ENCODE peak calls at places on chromosomes 3 and 15, in nine cellular contexts. One of them, this sample, is unnamed.

GRCh38 chr3:59759298-59760169 is 709.7 kb upstream of the CFAP20DC start:
- DNase-seq in AG09309: no peak
- DNase-seq in progenitor cell of endocrine pancreas: no peak
- DNase-seq in colonic mucosa: no peak
- DNase-seq in lower lobe of right lung: no peak
- DNase-seq in coronary artery: no peak
- DNase-seq in tibial artery: peak
- DNase-seq in breast epithelium: peak
- DNase-seq in endothelial cell: no peak
- DNase-seq in this sample: no peak

GRCh38 chr3:81291586-81291985 is 469.9 kb downstream of the GBE1 start:
- DNase-seq in AG09309: no peak
- DNase-seq in progenitor cell of endocrine pancreas: no peak
- DNase-seq in endothelial cell: no peak
- DNase-seq in coronary artery: no peak
- DNase-seq in breast epithelium: no peak
- DNase-seq in tibial artery: no peak
- DNase-seq in lower lobe of right lung: no peak
- DNase-seq in colonic mucosa: no peak
- DNase-seq in this sample: no peak

GRCh38 chr3:4804161-4805058 is 174.8 kb upstream of the BHLHE40 start:
- DNase-seq in tibial artery: no peak
- DNase-seq in lower lobe of right lung: no peak
- DNase-seq in colonic mucosa: no peak
- DNase-seq in progenitor cell of endocrine pancreas: no peak
- DNase-seq in endothelial cell: no peak
- DNase-seq in AG09309: no peak
- DNase-seq in coronary artery: no peak
- DNase-seq in breast epithelium: no peak
- DNase-seq in this sample: no peak

GRCh38 chr3:77338195-77338594 is 298.3 kb downstream of the ROBO2 start:
- DNase-seq in progenitor cell of endocrine pancreas: no peak
- DNase-seq in endothelial cell: no peak
- DNase-seq in lower lobe of right lung: no peak
- DNase-seq in tibial artery: no peak
- DNase-seq in coronary artery: no peak
- DNase-seq in AG09309: no peak
- DNase-seq in colonic mucosa: no peak
- DNase-seq in breast epithelium: no peak
- DNase-seq in this sample: no peak

GRCh38 chr3:171258316-171258715 is 201.9 kb downstream of the TNIK start:
- DNase-seq in endothelial cell: no peak
- DNase-seq in lower lobe of right lung: no peak
- DNase-seq in colonic mucosa: no peak
- DNase-seq in AG09309: no peak
- DNase-seq in breast epithelium: no peak
- DNase-seq in coronary artery: no peak
- DNase-seq in progenitor cell of endocrine pancreas: no peak
- DNase-seq in tibial artery: no peak
- DNase-seq in this sample: no peak

GRCh38 chr15:52076889-52077781 is 35.4 kb downstream of the BCL2L10 start:
- DNase-seq in AG09309: no peak
- DNase-seq in coronary artery: no peak
- DNase-seq in colonic mucosa: peak
- DNase-seq in lower lobe of right lung: no peak
- DNase-seq in progenitor cell of endocrine pancreas: no peak
- DNase-seq in endothelial cell: no peak
- DNase-seq in tibial artery: no peak
- DNase-seq in breast epithelium: no peak
- DNase-seq in this sample: no peak

GRCh38 chr3:48543271-48543866 is 13.2 kb downstream of the PFKFB4 start:
- DNase-seq in coronary artery: no peak
- DNase-seq in breast epithelium: peak
- DNase-seq in AG09309: no peak
- DNase-seq in endothelial cell: no peak
- DNase-seq in colonic mucosa: no peak
- DNase-seq in tibial artery: peak
- DNase-seq in lower lobe of right lung: peak
- DNase-seq in progenitor cell of endocrine pancreas: no peak
- DNase-seq in this sample: no peak

GRCh38 chr3:159884661-159885402 is 103.8 kb upstream of the IL12A start:
- DNase-seq in breast epithelium: no peak
- DNase-seq in coronary artery: no peak
- DNase-seq in colonic mucosa: no peak
- DNase-seq in progenitor cell of endocrine pancreas: no peak
- DNase-seq in endothelial cell: no peak
- DNase-seq in lower lobe of right lung: no peak
- DNase-seq in tibial artery: no peak
- DNase-seq in AG09309: no peak
- DNase-seq in this sample: no peak

GRCh38 chr15:29554531-29554930 is 267.7 kb downstream of the TJP1 start:
- DNase-seq in coronary artery: no peak
- DNase-seq in progenitor cell of endocrine pancreas: no peak
- DNase-seq in lower lobe of right lung: no peak
- DNase-seq in AG09309: no peak
- DNase-seq in endothelial cell: no peak
- DNase-seq in breast epithelium: no peak
- DNase-seq in colonic mucosa: no peak
- DNase-seq in tibial artery: no peak
- DNase-seq in this sample: no peak

GRCh38 chr3:55857635-55858034 is 370.5 kb upstream of the WNT5A start:
- DNase-seq in coronary artery: no peak
- DNase-seq in tibial artery: no peak
- DNase-seq in breast epithelium: no peak
- DNase-seq in lower lobe of right lung: no peak
- DNase-seq in endothelial cell: no peak
- DNase-seq in progenitor cell of endocrine pancreas: no peak
- DNase-seq in AG09309: no peak
- DNase-seq in colonic mucosa: no peak
- DNase-seq in this sample: no peak

GRCh38 chr3:10344147-10344943 is 23.4 kb upstream of the SEC13 start:
- DNase-seq in colonic mucosa: peak
- DNase-seq in tibial artery: no peak
- DNase-seq in progenitor cell of endocrine pancreas: peak
- DNase-seq in AG09309: no peak
- DNase-seq in lower lobe of right lung: no peak
- DNase-seq in breast epithelium: peak
- DNase-seq in coronary artery: no peak
- DNase-seq in endothelial cell: peak
- DNase-seq in this sample: no peak

GRCh38 chr15:61746589-61746988 is 313.7 kb downstream of the VPS13C start:
- DNase-seq in AG09309: no peak
- DNase-seq in lower lobe of right lung: no peak
- DNase-seq in tibial artery: no peak
- DNase-seq in coronary artery: no peak
- DNase-seq in endothelial cell: no peak
- DNase-seq in progenitor cell of endocrine pancreas: no peak
- DNase-seq in colonic mucosa: no peak
- DNase-seq in breast epithelium: no peak
- DNase-seq in this sample: no peak

GRCh38 chr15:61736792-61737191 is 323.5 kb downstream of the VPS13C start:
- DNase-seq in endothelial cell: no peak
- DNase-seq in progenitor cell of endocrine pancreas: no peak
- DNase-seq in coronary artery: no peak
- DNase-seq in AG09309: no peak
- DNase-seq in tibial artery: no peak
- DNase-seq in colonic mucosa: no peak
- DNase-seq in lower lobe of right lung: no peak
- DNase-seq in breast epithelium: no peak
- DNase-seq in this sample: no peak

GRCh38 chr15:61743352-61743909 is 316.8 kb downstream of the VPS13C start:
- DNase-seq in colonic mucosa: peak
- DNase-seq in lower lobe of right lung: no peak
- DNase-seq in tibial artery: no peak
- DNase-seq in coronary artery: no peak
- DNase-seq in progenitor cell of endocrine pancreas: no peak
- DNase-seq in endothelial cell: no peak
- DNase-seq in breast epithelium: peak
- DNase-seq in AG09309: no peak
- DNase-seq in this sample: no peak

GRCh38 chr15:61748529-61748928 is 311.7 kb downstream of the VPS13C start:
- DNase-seq in lower lobe of right lung: no peak
- DNase-seq in tibial artery: no peak
- DNase-seq in breast epithelium: no peak
- DNase-seq in colonic mucosa: no peak
- DNase-seq in progenitor cell of endocrine pancreas: no peak
- DNase-seq in AG09309: no peak
- DNase-seq in endothelial cell: no peak
- DNase-seq in coronary artery: no peak
- DNase-seq in this sample: no peak

GRCh38 chr15:61742591-61742990 is 317.7 kb downstream of the VPS13C start:
- DNase-seq in breast epithelium: no peak
- DNase-seq in coronary artery: no peak
- DNase-seq in lower lobe of right lung: no peak
- DNase-seq in progenitor cell of endocrine pancreas: no peak
- DNase-seq in tibial artery: no peak
- DNase-seq in AG09309: no peak
- DNase-seq in colonic mucosa: no peak
- DNase-seq in endothelial cell: no peak
- DNase-seq in this sample: no peak
- TF ChIP-seq CTCF in breast epithelium: no peak
- TF ChIP-seq CTCF in coronary artery: no peak
- TF ChIP-seq CTCF in lower lobe of right lung: no peak
- TF ChIP-seq CTCF in progenitor cell of endocrine pancreas: no peak
- TF ChIP-seq CTCF in tibial artery: no peak
- TF ChIP-seq CTCF in AG09309: no peak
- TF ChIP-seq CTCF in colonic mucosa: no peak
- TF ChIP-seq CTCF in endothelial cell: no peak
- TF ChIP-seq CTCF in this sample: no peak

GRCh38 chr3:47002490-47003410 is 23.3 kb downstream of the NBEAL2 start:
- DNase-seq in progenitor cell of endocrine pancreas: no peak
- DNase-seq in colonic mucosa: no peak
- DNase-seq in endothelial cell: no peak
- DNase-seq in breast epithelium: no peak
- DNase-seq in coronary artery: no peak
- DNase-seq in AG09309: no peak
- DNase-seq in lower lobe of right lung: no peak
- DNase-seq in tibial artery: no peak
- DNase-seq in this sample: no peak
- TF ChIP-seq CTCF in progenitor cell of endocrine pancreas: no peak
- TF ChIP-seq CTCF in colonic mucosa: no peak
- TF ChIP-seq CTCF in endothelial cell: no peak
- TF ChIP-seq CTCF in breast epithelium: no peak
- TF ChIP-seq CTCF in coronary artery: no peak
- TF ChIP-seq CTCF in AG09309: no peak
- TF ChIP-seq CTCF in lower lobe of right lung: peak
- TF ChIP-seq CTCF in tibial artery: no peak
- TF ChIP-seq CTCF in this sample: no peak

GRCh38 chr3:107269081-107269480 is 108.2 kb upstream of the CCDC54 start:
- DNase-seq in colonic mucosa: no peak
- DNase-seq in lower lobe of right lung: no peak
- DNase-seq in AG09309: no peak
- DNase-seq in endothelial cell: no peak
- DNase-seq in breast epithelium: no peak
- DNase-seq in progenitor cell of endocrine pancreas: no peak
- DNase-seq in coronary artery: no peak
- DNase-seq in tibial artery: no peak
- DNase-seq in this sample: no peak

GRCh38 chr3:107268461-107268860 is 108.8 kb upstream of the CCDC54 start:
- DNase-seq in tibial artery: no peak
- DNase-seq in breast epithelium: no peak
- DNase-seq in endothelial cell: no peak
- DNase-seq in progenitor cell of endocrine pancreas: no peak
- DNase-seq in coronary artery: no peak
- DNase-seq in colonic mucosa: no peak
- DNase-seq in lower lobe of right lung: no peak
- DNase-seq in AG09309: no peak
- DNase-seq in this sample: no peak

GRCh38 chr3:107272471-107272870 is 104.8 kb upstream of the CCDC54 start:
- DNase-seq in colonic mucosa: no peak
- DNase-seq in breast epithelium: no peak
- DNase-seq in lower lobe of right lung: no peak
- DNase-seq in endothelial cell: no peak
- DNase-seq in progenitor cell of endocrine pancreas: no peak
- DNase-seq in AG09309: no peak
- DNase-seq in coronary artery: no peak
- DNase-seq in tibial artery: no peak
- DNase-seq in this sample: no peak

GRCh38 chr3:107271787-107272387 is 105.4 kb upstream of the CCDC54 start:
- DNase-seq in breast epithelium: no peak
- DNase-seq in coronary artery: no peak
- DNase-seq in lower lobe of right lung: no peak
- DNase-seq in endothelial cell: no peak
- DNase-seq in progenitor cell of endocrine pancreas: no peak
- DNase-seq in colonic mucosa: no peak
- DNase-seq in tibial artery: no peak
- DNase-seq in AG09309: peak
- DNase-seq in this sample: peak

GRCh38 chr3:107272885-107273284 is 104.4 kb upstream of the CCDC54 start:
- DNase-seq in colonic mucosa: no peak
- DNase-seq in progenitor cell of endocrine pancreas: no peak
- DNase-seq in tibial artery: no peak
- DNase-seq in endothelial cell: no peak
- DNase-seq in coronary artery: no peak
- DNase-seq in lower lobe of right lung: no peak
- DNase-seq in breast epithelium: no peak
- DNase-seq in AG09309: no peak
- DNase-seq in this sample: no peak
- TF ChIP-seq CTCF in colonic mucosa: no peak
- TF ChIP-seq CTCF in progenitor cell of endocrine pancreas: no peak
- TF ChIP-seq CTCF in tibial artery: no peak
- TF ChIP-seq CTCF in endothelial cell: no peak
- TF ChIP-seq CTCF in coronary artery: no peak
- TF ChIP-seq CTCF in lower lobe of right lung: no peak
- TF ChIP-seq CTCF in breast epithelium: no peak
- TF ChIP-seq CTCF in AG09309: peak
- TF ChIP-seq CTCF in this sample: no peak

DNA sequence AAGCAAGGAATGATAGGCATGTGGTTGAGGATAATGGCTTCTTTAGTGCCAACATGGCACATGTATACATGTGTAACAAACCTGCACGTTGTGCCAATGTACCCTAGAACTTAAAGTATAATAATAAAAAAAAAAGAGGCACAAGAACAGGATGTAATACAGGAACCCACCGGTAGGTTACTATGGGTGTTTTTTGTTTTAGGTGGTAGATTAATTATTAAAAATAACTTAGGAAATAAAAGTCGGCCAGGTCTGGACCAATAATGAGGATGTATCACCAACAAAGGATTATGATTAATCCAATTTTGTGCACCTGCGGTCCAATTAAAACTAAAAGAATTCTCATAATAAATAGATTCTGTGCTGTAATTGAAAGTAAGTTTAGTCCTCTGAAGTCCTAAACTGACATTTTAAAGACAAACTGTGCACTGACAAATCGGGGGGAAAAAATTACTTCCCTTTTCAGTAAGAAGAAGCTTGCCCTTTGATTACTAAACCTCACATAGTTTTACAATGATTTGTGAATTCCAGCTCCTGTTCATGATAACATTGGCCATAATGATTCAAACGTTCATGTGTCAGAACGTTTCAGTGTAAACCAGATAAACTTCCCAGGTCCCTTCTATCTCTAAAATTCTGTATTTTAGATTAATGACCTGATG is 62.2 kb downstream of the CASR start:
- DNase-seq in breast epithelium: no peak
- DNase-seq in colonic mucosa: no peak
- DNase-seq in progenitor cell of endocrine pancreas: no peak
- DNase-seq in coronary artery: no peak
- DNase-seq in lower lobe of right lung: no peak
- DNase-seq in AG09309: peak
- DNase-seq in endothelial cell: no peak
- DNase-seq in tibial artery: no peak
- DNase-seq in this sample: no peak
- TF ChIP-seq CTCF in breast epithelium: no peak
- TF ChIP-seq CTCF in colonic mucosa: no peak
- TF ChIP-seq CTCF in progenitor cell of endocrine pancreas: no peak
- TF ChIP-seq CTCF in coronary artery: no peak
- TF ChIP-seq CTCF in lower lobe of right lung: no peak
- TF ChIP-seq CTCF in AG09309: peak
- TF ChIP-seq CTCF in endothelial cell: peak
- TF ChIP-seq CTCF in tibial artery: no peak
- TF ChIP-seq CTCF in this sample: no peak

This sample was measured in AG04449.